ENCODE peak calls at places on chromosomes 3 and 15, in five cellular contexts. One of them, this sample, is unnamed.

GRCh38 chr3:99859855-99860254 is 42.2 kb downstream of the CMSS1 start:
- DNase-seq in Peyer's patch: no peak
- DNase-seq in right atrium auricular region: no peak
- DNase-seq in GM23338: no peak
- DNase-seq in cardiac muscle cell: peak; percentile 91
- DNase-seq in this sample: no peak

GRCh38 chr3:120637836-120638559 is 41.9 kb downstream of the NDUFB4 start:
- DNase-seq in GM23338: no peak
- DNase-seq in cardiac muscle cell: no peak
- DNase-seq in Peyer's patch: no peak
- DNase-seq in right atrium auricular region: no peak
- DNase-seq in this sample: no peak

GRCh38 chr3:182708810-182709209 is 84.5 kb upstream of the ATP11B start:
- DNase-seq in GM23338: no peak
- DNase-seq in right atrium auricular region: no peak
- DNase-seq in cardiac muscle cell: no peak
- DNase-seq in Peyer's patch: no peak
- DNase-seq in this sample: no peak

GRCh38 chr3:135143474-135143873 is 348.4 kb downstream of the EPHB1 start:
- DNase-seq in right atrium auricular region: no peak
- DNase-seq in Peyer's patch: no peak
- DNase-seq in cardiac muscle cell: no peak
- DNase-seq in GM23338: no peak
- DNase-seq in this sample: no peak

GRCh38 chr3:23859012-23859743 is 53.4 kb downstream of the UBE2E1 start:
- DNase-seq in cardiac muscle cell: peak; percentile 47
- DNase-seq in GM23338: no peak
- DNase-seq in Peyer's patch: no peak
- DNase-seq in right atrium auricular region: no peak
- DNase-seq in this sample: no peak

GRCh38 chr3:131981381-131981780 is 53.4 kb downstream of the CPNE4 start:
- DNase-seq in GM23338: no peak
- DNase-seq in right atrium auricular region: no peak
- DNase-seq in Peyer's patch: no peak
- DNase-seq in cardiac muscle cell: no peak
- DNase-seq in this sample: no peak

GRCh38 chr3:76824658-76825310 is 215.1 kb upstream of the ROBO2 start:
- DNase-seq in right atrium auricular region: no peak
- DNase-seq in Peyer's patch: no peak
- DNase-seq in cardiac muscle cell: no peak
- DNase-seq in GM23338: peak; percentile 8
- DNase-seq in this sample: no peak

GRCh38 chr3:10992017-10992945 is at the start of gene SLC6A1:
- DNase-seq in cardiac muscle cell: peak; percentile 15
- DNase-seq in Peyer's patch: no peak
- DNase-seq in GM23338: peak; percentile 83
- DNase-seq in right atrium auricular region: peak; percentile 60
- DNase-seq in this sample: no peak

GRCh38 chr15:76353903-76354302 is 17.3 kb downstream of the ISL2 start:
- DNase-seq in Peyer's patch: no peak
- DNase-seq in cardiac muscle cell: no peak
- DNase-seq in right atrium auricular region: no peak
- DNase-seq in GM23338: no peak
- DNase-seq in this sample: no peak

GRCh38 chr3:62601238-62601856 is 228.0 kb upstream of the FEZF2 start:
- DNase-seq in Peyer's patch: no peak
- DNase-seq in cardiac muscle cell: peak; percentile 44
- DNase-seq in GM23338: no peak
- DNase-seq in right atrium auricular region: no peak
- DNase-seq in this sample: no peak

GRCh38 chr3:177051419-177051818 is 145.9 kb downstream of the TBL1XR1 start:
- DNase-seq in cardiac muscle cell: peak; percentile 53
- DNase-seq in Peyer's patch: no peak
- DNase-seq in right atrium auricular region: no peak
- DNase-seq in GM23338: no peak
- DNase-seq in this sample: no peak

GRCh38 chr3:129593595-129594339 is 12.7 kb downstream of the PLXND1 start:
- DNase-seq in GM23338: peak; percentile 68
- DNase-seq in cardiac muscle cell: no peak
- DNase-seq in right atrium auricular region: peak; percentile 71
- DNase-seq in Peyer's patch: peak; percentile 63
- DNase-seq in this sample: peak; percentile 46

GRCh38 chr15:60021589-60022378 is 17.7 kb downstream of the FOXB1 start:
- DNase-seq in Peyer's patch: no peak
- DNase-seq in GM23338: no peak
- DNase-seq in right atrium auricular region: no peak
- DNase-seq in cardiac muscle cell: peak; percentile 28
- DNase-seq in this sample: no peak

GRCh38 chr3:168026764-168027163 is 69.0 kb downstream of the GOLIM4 start:
- DNase-seq in cardiac muscle cell: no peak
- DNase-seq in Peyer's patch: no peak
- DNase-seq in right atrium auricular region: no peak
- DNase-seq in GM23338: no peak
- DNase-seq in this sample: no peak

GRCh38 chr15:33195283-33195682 is 769 bp upstream of the FMN1 start:
- DNase-seq in GM23338: no peak
- DNase-seq in cardiac muscle cell: no peak
- DNase-seq in Peyer's patch: no peak
- DNase-seq in right atrium auricular region: no peak
- DNase-seq in this sample: no peak

GRCh38 chr3:17074559-17074958 is 189.8 kb downstream of the PLCL2 start:
- DNase-seq in cardiac muscle cell: no peak
- DNase-seq in Peyer's patch: no peak
- DNase-seq in GM23338: no peak
- DNase-seq in right atrium auricular region: no peak
- DNase-seq in this sample: no peak

GRCh38 chr3:161239700-161240099 is 18.6 kb downstream of the NMD3 start:
- DNase-seq in Peyer's patch: no peak
- DNase-seq in cardiac muscle cell: no peak
- DNase-seq in GM23338: no peak
- DNase-seq in right atrium auricular region: no peak
- DNase-seq in this sample: no peak

GRCh38 chr15:42068601-42069000 is 25.8 kb downstream of the PLA2G4D start:
- DNase-seq in Peyer's patch: no peak
- DNase-seq in right atrium auricular region: no peak
- DNase-seq in cardiac muscle cell: no peak
- DNase-seq in GM23338: no peak
- DNase-seq in this sample: no peak

GRCh38 chr3:191051037-191051436 is 148.0 kb upstream of the OSTN start:
- DNase-seq in GM23338: peak; percentile 67
- DNase-seq in right atrium auricular region: no peak
- DNase-seq in Peyer's patch: no peak
- DNase-seq in cardiac muscle cell: peak; percentile 45
- DNase-seq in this sample: no peak

GRCh38 chr3:184176377-184177330 is 2.0 kb downstream of the AP2M1 start:
- DNase-seq in GM23338: peak; percentile 95
- DNase-seq in Peyer's patch: no peak
- DNase-seq in cardiac muscle cell: peak; percentile 96
- DNase-seq in right atrium auricular region: peak; percentile 87
- DNase-seq in this sample: no peak

GRCh38 chr15:70208332-70208731 is 110.6 kb upstream of the TLE3 start:
- DNase-seq in GM23338: no peak
- DNase-seq in cardiac muscle cell: no peak
- DNase-seq in Peyer's patch: no peak
- DNase-seq in right atrium auricular region: no peak
- DNase-seq in this sample: no peak

GRCh38 chr3:9175421-9175820 is 74.0 kb downstream of the SRGAP3 start:
- DNase-seq in Peyer's patch: no peak
- DNase-seq in right atrium auricular region: no peak
- DNase-seq in cardiac muscle cell: no peak
- DNase-seq in GM23338: no peak
- DNase-seq in this sample: no peak

GRCh38 chr3:7728566-7729519 is 772.8 kb upstream of the LMCD1 start:
- DNase-seq in GM23338: peak; percentile 12
- DNase-seq in Peyer's patch: no peak
- DNase-seq in cardiac muscle cell: no peak
- DNase-seq in right atrium auricular region: no peak
- DNase-seq in this sample: no peak

GRCh38 chr3:45547764-45548683 is 46.5 kb upstream of the LIMD1 start:
- DNase-seq in Peyer's patch: no peak
- DNase-seq in right atrium auricular region: peak; percentile 73
- DNase-seq in GM23338: no peak
- DNase-seq in cardiac muscle cell: peak; percentile 47
- DNase-seq in this sample: no peak

GRCh38 chr15:63923993-63924950 is 90.5 kb upstream of the HERC1 start:
- DNase-seq in cardiac muscle cell: no peak
- DNase-seq in Peyer's patch: no peak
- DNase-seq in right atrium auricular region: no peak
- DNase-seq in GM23338: no peak
- DNase-seq in this sample: no peak

GRCh38 chr3:15151166-15151565 is 52.2 kb upstream of the RBSN start:
- DNase-seq in GM23338: no peak
- DNase-seq in cardiac muscle cell: peak; percentile 5
- DNase-seq in right atrium auricular region: no peak
- DNase-seq in Peyer's patch: no peak
- DNase-seq in this sample: no peak

GRCh38 chr3:173770796-173771573 is 373.4 kb downstream of the NLGN1 start:
- DNase-seq in Peyer's patch: no peak
- DNase-seq in right atrium auricular region: no peak
- DNase-seq in cardiac muscle cell: no peak
- DNase-seq in GM23338: peak; percentile 32
- DNase-seq in this sample: no peak

GRCh38 chr3:87350367-87351199 is 74.2 kb upstream of the POU1F1 start:
- DNase-seq in Peyer's patch: no peak
- DNase-seq in cardiac muscle cell: peak; percentile 67
- DNase-seq in right atrium auricular region: no peak
- DNase-seq in GM23338: peak; percentile 72
- DNase-seq in this sample: peak; percentile 55

GRCh38 chr3:107523361-107524213 is 825 bp downstream of the BBX start:
- DNase-seq in Peyer's patch: peak; percentile 64
- DNase-seq in right atrium auricular region: peak; percentile 59
- DNase-seq in cardiac muscle cell: peak; percentile 60
- DNase-seq in GM23338: peak; percentile 71
- DNase-seq in this sample: peak; percentile 58

GRCh38 chr15:99956820-99957641 is 223.8 kb upstream of the LYSMD4 start:
- DNase-seq in GM23338: no peak
- DNase-seq in cardiac muscle cell: no peak
- DNase-seq in right atrium auricular region: peak; percentile 44
- DNase-seq in Peyer's patch: no peak
- DNase-seq in this sample: no peak

GRCh38 chr15:72492733-72493132 is 18.6 kb downstream of the ARIH1 start:
- DNase-seq in GM23338: no peak
- DNase-seq in Peyer's patch: no peak
- DNase-seq in right atrium auricular region: no peak
- DNase-seq in cardiac muscle cell: peak; percentile 19
- DNase-seq in this sample: no peak
- H3K4me1 ChIP-seq in GM23338: peaks cover 41% of the 10 kb centered on the region
- H3K4me1 ChIP-seq in Peyer's patch: peaks cover 21% of the 10 kb centered on the region
- H3K4me1 ChIP-seq in right atrium auricular region: peaks cover 71% of the 10 kb centered on the region
- H3K4me1 ChIP-seq in cardiac muscle cell: peaks cover 5% of the 10 kb centered on the region
- H3K4me1 ChIP-seq in this sample: peaks cover 39% of the 10 kb centered on the region

DNA sequence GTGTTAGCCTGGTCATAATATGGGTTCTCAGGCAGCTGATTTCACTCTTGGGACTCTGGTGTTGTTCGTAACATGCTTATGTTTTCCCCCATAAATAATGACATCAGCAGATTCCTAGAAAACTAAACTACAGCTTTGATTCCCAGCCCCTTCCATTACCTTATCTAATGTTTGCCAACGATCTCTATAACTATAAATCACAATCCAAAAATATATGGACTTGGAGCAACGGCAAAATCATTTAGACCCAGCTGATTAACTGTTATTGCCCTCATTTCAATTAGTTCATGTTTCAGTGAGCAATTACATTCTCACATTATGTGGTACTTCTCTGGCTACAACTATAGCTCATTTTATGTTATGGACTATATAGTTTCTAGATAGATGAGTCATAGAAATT is 531.3 kb downstream of the MAGI1 start:
- DNase-seq in Peyer's patch: no peak
- DNase-seq in GM23338: no peak
- DNase-seq in cardiac muscle cell: no peak
- DNase-seq in right atrium auricular region: no peak
- DNase-seq in this sample: no peak
- H3K27ac ChIP-seq in Peyer's patch: no peak overlapping the region
- H3K27ac ChIP-seq in GM23338: no peak overlapping the region
- H3K27ac ChIP-seq in cardiac muscle cell: no peak overlapping the region
- H3K27ac ChIP-seq in right atrium auricular region: no peak overlapping the region
- H3K27ac ChIP-seq in this sample: no peak overlapping the region

GRCh38 chr3:29382399-29382798 is 101.5 kb downstream of the RBMS3 start:
- DNase-seq in Peyer's patch: no peak
- DNase-seq in cardiac muscle cell: peak; percentile 56
- DNase-seq in right atrium auricular region: no peak
- DNase-seq in GM23338: peak; percentile 9
- DNase-seq in this sample: no peak
- H3K4me3 ChIP-seq in Peyer's patch: no peak overlapping the region
- H3K4me3 ChIP-seq in cardiac muscle cell: no peak overlapping the region
- H3K4me3 ChIP-seq in right atrium auricular region: no peak overlapping the region
- H3K4me3 ChIP-seq in GM23338: no peak overlapping the region
- H3K4me3 ChIP-seq in this sample: no peak overlapping the region

GRCh38 chr3:127699098-127699945 is 26.6 kb downstream of the ABTB1 start:
- DNase-seq in right atrium auricular region: no peak
- DNase-seq in cardiac muscle cell: no peak
- DNase-seq in GM23338: no peak
- DNase-seq in Peyer's patch: no peak
- DNase-seq in this sample: no peak
- H3K4me1 ChIP-seq in right atrium auricular region: peaks cover 70% of the 10 kb centered on the region
- H3K4me1 ChIP-seq in cardiac muscle cell: peaks cover 4% of the 10 kb centered on the region
- H3K4me1 ChIP-seq in GM23338: no peaks in the 10 kb centered on the region
- H3K4me1 ChIP-seq in Peyer's patch: peaks cover 38% of the 10 kb centered on the region
- H3K4me1 ChIP-seq in this sample: no peaks in the 10 kb centered on the region

GRCh38 chr15:30985081-30985531 is 6.3 kb downstream of the MTMR10 start:
- DNase-seq in GM23338: no peak
- DNase-seq in right atrium auricular region: no peak
- DNase-seq in cardiac muscle cell: peak; percentile 63
- DNase-seq in Peyer's patch: no peak
- DNase-seq in this sample: no peak
- H3K27ac ChIP-seq in GM23338: no peak overlapping the region
- H3K27ac ChIP-seq in right atrium auricular region: no peak overlapping the region
- H3K27ac ChIP-seq in cardiac muscle cell: no peak overlapping the region
- H3K27ac ChIP-seq in Peyer's patch: peak overlapping the region; percentile 59
- H3K27ac ChIP-seq in this sample: no peak overlapping the region

GRCh38 chr3:158769519-158770253 is 32.2 kb upstream of the MFSD1 start:
- DNase-seq in cardiac muscle cell: peak; percentile 66
- DNase-seq in right atrium auricular region: no peak
- DNase-seq in GM23338: no peak
- DNase-seq in Peyer's patch: no peak
- DNase-seq in this sample: no peak
- H3K4me3 ChIP-seq in cardiac muscle cell: no peak overlapping the region
- H3K4me3 ChIP-seq in right atrium auricular region: no peak overlapping the region
- H3K4me3 ChIP-seq in GM23338: no peak overlapping the region
- H3K4me3 ChIP-seq in Peyer's patch: no peak overlapping the region
- H3K4me3 ChIP-seq in this sample: no peak overlapping the region

GRCh38 chr3:195208631-195209030 is 62.3 kb downstream of the XXYLT1 start:
- DNase-seq in GM23338: no peak
- DNase-seq in cardiac muscle cell: no peak
- DNase-seq in right atrium auricular region: no peak
- DNase-seq in Peyer's patch: no peak
- DNase-seq in this sample: no peak
- H3K4me1 ChIP-seq in GM23338: peaks cover 20% of the 10 kb centered on the region
- H3K4me1 ChIP-seq in cardiac muscle cell: peaks cover 14% of the 10 kb centered on the region
- H3K4me1 ChIP-seq in right atrium auricular region: peaks cover 59% of the 10 kb centered on the region
- H3K4me1 ChIP-seq in Peyer's patch: peaks cover 26% of the 10 kb centered on the region
- H3K4me1 ChIP-seq in this sample: no peaks in the 10 kb centered on the region

GRCh38 chr3:188294823-188295487 is 141.0 kb downstream of the LPP start:
- DNase-seq in Peyer's patch: no peak
- DNase-seq in right atrium auricular region: no peak
- DNase-seq in cardiac muscle cell: peak; percentile 90
- DNase-seq in GM23338: no peak
- DNase-seq in this sample: no peak
- H3K27ac ChIP-seq in Peyer's patch: peak overlapping the region; percentile 80
- H3K27ac ChIP-seq in right atrium auricular region: peak overlapping the region; percentile 75
- H3K27ac ChIP-seq in cardiac muscle cell: no peak overlapping the region
- H3K27ac ChIP-seq in GM23338: no peak overlapping the region
- H3K27ac ChIP-seq in this sample: no peak overlapping the region

This sample was measured in naive thymus-derived CD4-positive, alpha-beta T cell.